ENCODE peak calls at places on chromosomes 6 and 20, in nine cellular contexts. One of them, this sample, is unnamed.

GRCh38 chr6:159201336-159201735 is 32.1 kb downstream of the FNDC1 start:
- DNase-seq in right lobe of liver: no peak
- DNase-seq in stimulated activated CD4-positive, alpha-beta T cell treated with anti-CD3 and anti-CD28 coated beads, Interleukin-12 subunit alpha, Interleukin-12 subunit beta, amount 100 ng/mL, for 48 hours: no peak
- DNase-seq in choroid plexus epithelial cell: no peak
- DNase-seq in T-cell: no peak
- DNase-seq in fibroblast of the aortic adventitia: no peak
- DNase-seq in mesenchymal stem cell: no peak
- DNase-seq in cardiac fibroblast: no peak
- DNase-seq in stimulated activated CD8-positive, alpha-beta memory T cell treated with anti-CD3 and anti-CD28 coated beads, Interleukin-15, amount 100 ng/mL, for 4 hours: no peak
- DNase-seq in this sample: no peak

GRCh38 chr6:27688014-27688586 is 215.2 kb upstream of the ZNF184 start:
- DNase-seq in right lobe of liver: peak
- DNase-seq in T-cell: peak
- DNase-seq in stimulated activated CD4-positive, alpha-beta T cell treated with anti-CD3 and anti-CD28 coated beads, Interleukin-12 subunit alpha, Interleukin-12 subunit beta, amount 100 ng/mL, for 48 hours: peak
- DNase-seq in mesenchymal stem cell: peak
- DNase-seq in fibroblast of the aortic adventitia: peak
- DNase-seq in choroid plexus epithelial cell: peak
- DNase-seq in stimulated activated CD8-positive, alpha-beta memory T cell treated with anti-CD3 and anti-CD28 coated beads, Interleukin-15, amount 100 ng/mL, for 4 hours: peak
- DNase-seq in cardiac fibroblast: peak
- DNase-seq in this sample: peak

GRCh38 chr6:62265906-62266305 is 20.1 kb downstream of the KHDRBS2 start:
- DNase-seq in right lobe of liver: no peak
- DNase-seq in mesenchymal stem cell: no peak
- DNase-seq in stimulated activated CD8-positive, alpha-beta memory T cell treated with anti-CD3 and anti-CD28 coated beads, Interleukin-15, amount 100 ng/mL, for 4 hours: no peak
- DNase-seq in fibroblast of the aortic adventitia: no peak
- DNase-seq in cardiac fibroblast: no peak
- DNase-seq in stimulated activated CD4-positive, alpha-beta T cell treated with anti-CD3 and anti-CD28 coated beads, Interleukin-12 subunit alpha, Interleukin-12 subunit beta, amount 100 ng/mL, for 48 hours: no peak
- DNase-seq in T-cell: no peak
- DNase-seq in choroid plexus epithelial cell: no peak
- DNase-seq in this sample: no peak

GRCh38 chr6:113994934-113995342 is 24.0 kb upstream of the HDAC2 start:
- DNase-seq in T-cell: no peak
- DNase-seq in right lobe of liver: no peak
- DNase-seq in stimulated activated CD4-positive, alpha-beta T cell treated with anti-CD3 and anti-CD28 coated beads, Interleukin-12 subunit alpha, Interleukin-12 subunit beta, amount 100 ng/mL, for 48 hours: no peak
- DNase-seq in mesenchymal stem cell: peak
- DNase-seq in cardiac fibroblast: peak
- DNase-seq in fibroblast of the aortic adventitia: peak
- DNase-seq in choroid plexus epithelial cell: peak
- DNase-seq in stimulated activated CD8-positive, alpha-beta memory T cell treated with anti-CD3 and anti-CD28 coated beads, Interleukin-15, amount 100 ng/mL, for 4 hours: no peak
- DNase-seq in this sample: no peak

GRCh38 chr20:17571967-17572638 is 2.2 kb downstream of the DSTN start:
- DNase-seq in mesenchymal stem cell: no peak
- DNase-seq in fibroblast of the aortic adventitia: no peak
- DNase-seq in stimulated activated CD4-positive, alpha-beta T cell treated with anti-CD3 and anti-CD28 coated beads, Interleukin-12 subunit alpha, Interleukin-12 subunit beta, amount 100 ng/mL, for 48 hours: no peak
- DNase-seq in T-cell: no peak
- DNase-seq in cardiac fibroblast: no peak
- DNase-seq in right lobe of liver: no peak
- DNase-seq in stimulated activated CD8-positive, alpha-beta memory T cell treated with anti-CD3 and anti-CD28 coated beads, Interleukin-15, amount 100 ng/mL, for 4 hours: no peak
- DNase-seq in choroid plexus epithelial cell: no peak
- DNase-seq in this sample: no peak

GRCh38 chr6:168347615-168348014 is 28.0 kb upstream of the DACT2 start:
- DNase-seq in mesenchymal stem cell: no peak
- DNase-seq in choroid plexus epithelial cell: no peak
- DNase-seq in fibroblast of the aortic adventitia: no peak
- DNase-seq in T-cell: no peak
- DNase-seq in cardiac fibroblast: no peak
- DNase-seq in right lobe of liver: no peak
- DNase-seq in stimulated activated CD8-positive, alpha-beta memory T cell treated with anti-CD3 and anti-CD28 coated beads, Interleukin-15, amount 100 ng/mL, for 4 hours: no peak
- DNase-seq in stimulated activated CD4-positive, alpha-beta T cell treated with anti-CD3 and anti-CD28 coated beads, Interleukin-12 subunit alpha, Interleukin-12 subunit beta, amount 100 ng/mL, for 48 hours: no peak
- DNase-seq in this sample: no peak

GRCh38 chr20:15597306-15597705 is 975.9 kb downstream of the KIF16B start:
- DNase-seq in stimulated activated CD8-positive, alpha-beta memory T cell treated with anti-CD3 and anti-CD28 coated beads, Interleukin-15, amount 100 ng/mL, for 4 hours: no peak
- DNase-seq in choroid plexus epithelial cell: no peak
- DNase-seq in mesenchymal stem cell: no peak
- DNase-seq in T-cell: no peak
- DNase-seq in fibroblast of the aortic adventitia: no peak
- DNase-seq in right lobe of liver: no peak
- DNase-seq in cardiac fibroblast: no peak
- DNase-seq in stimulated activated CD4-positive, alpha-beta T cell treated with anti-CD3 and anti-CD28 coated beads, Interleukin-12 subunit alpha, Interleukin-12 subunit beta, amount 100 ng/mL, for 48 hours: no peak
- DNase-seq in this sample: no peak

GRCh38 chr6:134250776-134251175 is 67.1 kb downstream of the SGK1 start:
- DNase-seq in right lobe of liver: no peak
- DNase-seq in choroid plexus epithelial cell: no peak
- DNase-seq in T-cell: no peak
- DNase-seq in stimulated activated CD4-positive, alpha-beta T cell treated with anti-CD3 and anti-CD28 coated beads, Interleukin-12 subunit alpha, Interleukin-12 subunit beta, amount 100 ng/mL, for 48 hours: no peak
- DNase-seq in mesenchymal stem cell: no peak
- DNase-seq in fibroblast of the aortic adventitia: no peak
- DNase-seq in stimulated activated CD8-positive, alpha-beta memory T cell treated with anti-CD3 and anti-CD28 coated beads, Interleukin-15, amount 100 ng/mL, for 4 hours: no peak
- DNase-seq in cardiac fibroblast: no peak
- DNase-seq in this sample: no peak

GRCh38 chr6:125301435-125302391 is at the start of gene HDDC2:
- DNase-seq in T-cell: no peak
- DNase-seq in cardiac fibroblast: peak
- DNase-seq in choroid plexus epithelial cell: peak
- DNase-seq in stimulated activated CD4-positive, alpha-beta T cell treated with anti-CD3 and anti-CD28 coated beads, Interleukin-12 subunit alpha, Interleukin-12 subunit beta, amount 100 ng/mL, for 48 hours: peak
- DNase-seq in right lobe of liver: peak
- DNase-seq in mesenchymal stem cell: peak
- DNase-seq in stimulated activated CD8-positive, alpha-beta memory T cell treated with anti-CD3 and anti-CD28 coated beads, Interleukin-15, amount 100 ng/mL, for 4 hours: peak
- DNase-seq in fibroblast of the aortic adventitia: peak
- DNase-seq in this sample: peak